ENCODE peak calls at places on chromosomes 3 and 15, in nine cellular contexts. H, Y, U, A, K, R, N, O and S are unnamed samples.

GRCh38 chr3:141447391-141447790 is 39.4 kb upstream of the RASA2 start:
- DNase-seq in H (no peak), Y (no peak), U (no peak), A (no peak), K (no peak), R (no peak), N (no peak), O (no peak), S (no peak)

GRCh38 chr15:36449084-36449661 is 130.3 kb upstream of the CDIN1 start:
- DNase-seq in H (no peak), Y (no peak), U (peak), A (no peak), K (no peak), R (no peak), N (peak), O (no peak), S (no peak)

GRCh38 chr3:124552224-124552623 is 178.0 kb upstream of the UMPS start:
- DNase-seq in H (peak), Y (no peak), U (no peak), A (peak), K (no peak), R (no peak), N (peak), O (no peak), S (peak)

GRCh38 chr15:66698318-66698961 is 3.6 kb upstream of the SMAD6 start:
- DNase-seq in H (peak), Y (no peak), U (peak), A (peak), K (peak), R (peak), N (peak), O (peak), S (peak)

GRCh38 chr15:64982472-64982871 is 7.2 kb downstream of the SPG21 start:
- DNase-seq in H (no peak), Y (no peak), U (no peak), A (no peak), K (no peak), R (no peak), N (no peak), O (no peak), S (no peak)

GRCh38 chr3:156693166-156693565 is 18.8 kb downstream of the TIPARP start:
- DNase-seq in H (no peak), Y (no peak), U (no peak), A (no peak), K (no peak), R (no peak), N (no peak), O (no peak), S (no peak)

GRCh38 chr15:79084308-79084968 is 6.1 kb downstream of the RASGRF1 start:
- DNase-seq in H (peak), Y (no peak), U (no peak), A (no peak), K (no peak), R (no peak), N (no peak), O (no peak), S (no peak)

GRCh38 chr3:16673530-16673929 is 68.3 kb upstream of the DAZL start:
- DNase-seq in H (no peak), Y (no peak), U (no peak), A (no peak), K (no peak), R (no peak), N (no peak), O (no peak), S (no peak)

GRCh38 chr3:119388577-119388976 is 74.8 kb downstream of the TMEM39A start:
- DNase-seq in H (peak), Y (no peak), U (no peak), A (no peak), K (no peak), R (no peak), N (no peak), O (no peak), S (no peak)

GRCh38 chr3:73618461-73618860 is 6.3 kb downstream of the PDZRN3 start:
- DNase-seq in H (no peak), Y (no peak), U (no peak), A (no peak), K (no peak), R (no peak), N (no peak), O (no peak), S (no peak)

GRCh38 chr3:73614385-73614784 is 10.4 kb downstream of the PDZRN3 start:
- DNase-seq in H (peak), Y (no peak), U (no peak), A (no peak), K (peak), R (peak), N (no peak), O (no peak), S (peak)

GRCh38 chr3:73621388-73621787 is 3.4 kb downstream of the PDZRN3 start:
- DNase-seq in H (no peak), Y (no peak), U (peak), A (no peak), K (no peak), R (no peak), N (no peak), O (no peak), S (peak)

GRCh38 chr3:73611176-73611575 is 13.6 kb downstream of the PDZRN3 start:
- DNase-seq in H (no peak), Y (no peak), U (no peak), A (no peak), K (no peak), R (no peak), N (no peak), O (no peak), S (no peak)

GRCh38 chr3:73616056-73616455 is 8.7 kb downstream of the PDZRN3 start:
- DNase-seq in H (no peak), Y (no peak), U (no peak), A (no peak), K (no peak), R (no peak), N (no peak), O (no peak), S (no peak)
- H3K27ac ChIP-seq in H (no peak), Y (no peak), U (peak), A (no peak), K (no peak), R (peak), N (no peak), O (peak), S (no peak)

DNA sequence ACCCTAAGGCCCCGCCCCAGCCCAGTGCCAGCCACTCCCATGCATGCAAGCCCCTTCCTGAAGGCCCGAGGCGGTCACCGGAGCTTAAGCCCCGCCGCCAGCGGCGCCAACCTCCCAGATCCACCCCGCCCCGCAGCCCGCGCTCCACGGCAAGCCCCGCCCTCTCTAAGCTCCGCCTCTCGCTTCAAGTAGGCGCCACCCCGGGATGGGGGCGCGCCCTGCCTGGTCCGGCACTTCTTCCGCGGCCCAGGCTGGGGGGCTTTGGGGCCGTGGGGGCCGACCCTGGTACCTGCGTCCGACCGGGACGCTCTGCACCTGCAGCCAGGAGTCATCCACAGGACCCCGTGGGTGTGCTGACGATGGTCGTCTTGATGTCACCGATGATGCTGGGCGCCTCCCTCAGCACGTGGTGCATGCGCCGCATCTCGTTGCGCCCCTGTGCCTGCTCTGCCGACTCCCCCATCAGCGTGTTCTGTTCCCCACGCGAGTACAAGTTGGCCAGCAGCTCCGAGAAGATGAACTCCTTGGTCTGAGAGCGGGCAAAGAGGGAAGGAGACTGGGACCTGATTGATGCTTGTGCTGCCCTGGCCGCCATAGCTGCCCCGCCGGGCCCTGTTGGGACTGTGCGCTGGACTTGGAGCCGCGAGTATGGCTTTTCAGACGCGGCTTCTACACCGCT is 26.1 kb upstream of the CSPG4 start:
- DNase-seq in H (peak), Y (peak), U (peak), A (peak), K (peak), R (peak), N (peak), O (peak), S (peak)
- H3K27ac ChIP-seq in H (peak), Y (no peak), U (peak), A (peak), K (no peak), R (peak), N (peak), O (no peak), S (no peak)

DNA sequence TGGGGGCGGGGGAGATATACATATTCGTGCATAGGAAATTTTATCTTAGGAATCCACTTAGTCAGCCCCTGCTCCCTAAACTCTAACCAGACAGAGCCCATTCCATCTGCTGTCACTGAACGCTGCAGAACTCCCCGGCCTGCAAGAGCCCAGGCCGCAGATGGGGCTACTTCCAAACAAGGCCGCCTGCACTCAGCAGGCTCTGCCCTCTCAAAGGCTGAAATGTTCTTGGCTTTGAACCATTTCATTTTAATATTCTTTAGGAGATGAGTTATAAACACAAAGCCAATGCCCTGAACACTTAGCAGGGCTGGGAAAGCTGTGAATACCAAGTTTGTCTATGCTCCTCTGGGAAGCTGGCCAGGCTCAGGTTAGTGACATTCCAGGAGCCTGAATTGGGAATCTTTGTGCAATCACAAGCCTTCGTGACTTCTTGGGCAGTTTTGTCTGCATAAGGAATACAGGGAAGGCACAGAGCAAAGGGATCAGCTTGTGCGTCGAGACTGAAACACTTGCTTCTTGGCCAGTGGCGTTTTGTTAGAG is 65.0 kb downstream of the SYNM start:
- DNase-seq in H (peak), Y (peak), U (no peak), A (no peak), K (no peak), R (no peak), N (no peak), O (no peak), S (no peak)
- H3K27ac ChIP-seq in H (peak), Y (peak), U (peak), A (no peak), K (peak), R (peak), N (no peak), O (peak), S (peak)

GRCh38 chr3:129180461-129180860 is 3.2 kb downstream of the CNBP start:
- DNase-seq in H (no peak), Y (no peak), U (no peak), A (no peak), K (no peak), R (no peak), N (no peak), O (no peak), S (no peak)
- H3K27ac ChIP-seq in H (peak), Y (no peak), U (peak), A (no peak), K (peak), R (peak), N (no peak), O (peak), S (peak)

GRCh38 chr3:12968541-12968940 is 104.7 kb downstream of the IQSEC1 start:
- DNase-seq in H (no peak), Y (no peak), U (no peak), A (no peak), K (no peak), R (no peak), N (no peak), O (no peak), S (no peak)

GRCh38 chr3:12967751-12968209 is 105.4 kb downstream of the IQSEC1 start:
- DNase-seq in H (peak), Y (peak), U (peak), A (peak), K (peak), R (peak), N (peak), O (peak), S (peak)

GRCh38 chr3:12966847-12967750 is 106.1 kb downstream of the IQSEC1 start:
- DNase-seq in H (peak), Y (no peak), U (no peak), A (no peak), K (no peak), R (no peak), N (no peak), O (no peak), S (peak)

GRCh38 chr3:12970684-12971083 is 102.5 kb downstream of the IQSEC1 start:
- DNase-seq in H (no peak), Y (no peak), U (no peak), A (no peak), K (no peak), R (no peak), N (no peak), O (no peak), S (no peak)

GRCh38 chr3:12969487-12969886 is 103.7 kb downstream of the IQSEC1 start:
- DNase-seq in H (no peak), Y (no peak), U (no peak), A (no peak), K (peak), R (peak), N (no peak), O (no peak), S (no peak)
- H3K27ac ChIP-seq in H (no peak), Y (no peak), U (peak), A (no peak), K (no peak), R (peak), N (no peak), O (peak), S (no peak)

DNA sequence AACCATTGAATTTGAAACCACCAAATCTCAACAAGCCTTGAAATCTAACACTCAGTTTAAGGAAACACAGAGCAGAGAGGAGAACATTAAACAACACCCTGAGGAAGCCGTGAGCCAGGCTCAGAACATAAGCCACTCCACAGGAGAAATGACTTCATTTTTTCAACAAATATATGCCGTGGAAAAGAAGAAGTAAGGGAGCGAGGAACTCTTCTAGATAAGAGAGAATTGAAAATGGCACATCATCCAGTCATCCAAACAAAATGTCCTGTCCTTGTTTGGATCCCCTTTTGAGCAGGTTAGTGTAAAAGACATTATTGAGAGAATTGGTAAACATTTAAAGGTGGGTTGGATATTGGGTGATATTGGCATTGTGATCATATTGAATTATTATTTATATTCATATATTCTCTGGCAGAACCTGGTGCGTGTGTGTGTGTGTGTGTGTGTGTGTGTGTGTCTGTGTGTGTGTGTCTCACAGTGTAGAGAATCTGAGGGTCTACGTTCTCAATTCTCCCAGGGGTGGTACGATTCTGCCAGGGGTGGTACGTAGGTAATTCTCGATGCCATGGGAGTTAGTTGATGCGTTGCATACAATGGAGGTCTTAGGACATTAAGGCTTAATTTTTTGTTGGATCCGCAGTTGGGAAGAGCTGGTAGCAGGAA is 94.4 kb downstream of the ST6GAL1 start:
- DNase-seq in H (no peak), Y (no peak), U (no peak), A (no peak), K (no peak), R (no peak), N (no peak), O (no peak), S (peak)
- H3K27ac ChIP-seq in H (no peak), Y (no peak), U (no peak), A (no peak), K (no peak), R (no peak), N (no peak), O (no peak), S (peak)

DNA sequence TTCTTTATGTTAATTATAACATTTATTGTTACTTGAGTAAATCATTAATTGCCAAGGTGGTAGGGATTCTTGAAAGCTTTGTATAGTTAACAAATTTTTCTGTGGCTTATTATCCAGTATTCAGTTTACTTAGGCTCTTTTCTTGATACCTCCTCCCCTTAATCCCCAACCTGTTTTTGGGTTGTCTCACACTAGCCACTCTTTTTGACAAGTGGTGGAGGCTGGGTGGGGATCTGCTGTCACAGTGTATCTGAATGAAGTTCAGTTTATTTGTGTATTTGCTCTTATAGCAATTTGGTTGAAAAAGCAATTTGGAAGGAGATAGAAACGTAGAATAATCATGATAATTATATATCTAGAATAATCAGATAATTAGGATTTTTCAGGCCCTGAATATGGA is 43.8 kb downstream of the STT3B start:
- DNase-seq in H (no peak), Y (no peak), U (no peak), A (no peak), K (no peak), R (no peak), N (no peak), O (no peak), S (no peak)
- H3K27ac ChIP-seq in H (no peak), Y (no peak), U (no peak), A (no peak), K (no peak), R (no peak), N (no peak), O (no peak), S (no peak)

GRCh38 chr3:195854628-195855300 is 43.0 kb upstream of the MUC4 start:
- DNase-seq in H (peak), Y (no peak), U (no peak), A (no peak), K (no peak), R (no peak), N (no peak), O (no peak), S (no peak)
- H3K27ac ChIP-seq in H (peak), Y (no peak), U (no peak), A (peak), K (no peak), R (no peak), N (no peak), O (no peak), S (no peak)

GRCh38 chr15:51622269-51623180 is at the start of gene DMXL2:
- DNase-seq in H (peak), Y (peak), U (peak), A (peak), K (peak), R (peak), N (peak), O (peak), S (peak)
- H3K27ac ChIP-seq in H (peak), Y (peak), U (peak), A (peak), K (peak), R (peak), N (peak), O (peak), S (peak)